ENCODE peak calls at places on chromosomes 7 and 10, in six cellular contexts. N, S, J, F, Z and K are unnamed samples.

GRCh38 chr7:50022451-50022850 is 70.6 kb downstream of the ZPBP start:
- DNase-seq in N (no peak), S (no peak), J (no peak), F (no peak), Z (no peak), K (no peak)

GRCh38 chr10:59648711-59649201 is 60.9 kb downstream of the SLC16A9 start:
- DNase-seq in N (no peak), S (no peak), J (peak), F (no peak), Z (no peak), K (no peak)

GRCh38 chr7:34396437-34397064 is 261.5 kb upstream of the NPSR1 start:
- DNase-seq in N (no peak), S (no peak), J (no peak), F (no peak), Z (no peak), K (no peak)

GRCh38 chr10:105837951-105838350 is 1196.9 kb downstream of the SORCS3 start:
- DNase-seq in N (no peak), S (peak), J (peak), F (peak), Z (peak), K (no peak)

GRCh38 chr10:79347894-79348639 is 798 bp downstream of the PPIF start:
- DNase-seq in N (peak), S (peak), J (peak), F (no peak), Z (peak), K (peak)

GRCh38 chr10:89214766-89215165 is 7.6 kb upstream of the CH25H start:
- DNase-seq in N (no peak), S (no peak), J (no peak), F (no peak), Z (no peak), K (no peak)

GRCh38 chr7:99473315-99473596 is 566 bp downstream of the ZNF789 start:
- DNase-seq in N (peak), S (peak), J (peak), F (peak), Z (peak), K (peak)

GRCh38 chr7:106618480-106618879 is 42.5 kb downstream of the CCDC71L start:
- DNase-seq in N (no peak), S (no peak), J (no peak), F (no peak), Z (no peak), K (no peak)

GRCh38 chr7:158411232-158411950 is 176.2 kb downstream of the PTPRN2 start:
- DNase-seq in N (no peak), S (no peak), J (no peak), F (no peak), Z (no peak), K (no peak)

GRCh38 chr7:135369405-135369804 is 135.8 kb downstream of the STRA8 start:
- DNase-seq in N (no peak), S (no peak), J (no peak), F (no peak), Z (no peak), K (no peak)

GRCh38 chr7:51017576-51018535 is 235.2 kb upstream of the GRB10 start:
- DNase-seq in N (no peak), S (no peak), J (no peak), F (no peak), Z (no peak), K (no peak)

GRCh38 chr7:13920053-13920697 is 69.3 kb downstream of the ETV1 start:
- DNase-seq in N (peak), S (peak), J (peak), F (no peak), Z (peak), K (no peak)
- H3K27ac ChIP-seq in N (peak), S (no peak), J (peak), F (no peak), Z (peak), K (no peak)

GRCh38 chr10:44880090-44880715 is 30.9 kb upstream of the TMEM72 start:
- DNase-seq in N (no peak), S (no peak), J (no peak), F (no peak), Z (no peak), K (no peak)
- TF ChIP-seq REST in N (no peak), S (no peak), J (no peak), F (no peak), Z (no peak), K (no peak)

GRCh38 chr10:102641880-102642552 is 2.3 kb upstream of the TRIM8 start:
- DNase-seq in N (peak), S (peak), J (peak), F (peak), Z (peak), K (peak)

GRCh38 chr10:102642553-102643345 is 1.5 kb upstream of the TRIM8 start:
- DNase-seq in N (peak), S (peak), J (peak), F (no peak), Z (peak), K (no peak)

GRCh38 chr10:102644646-102645387 is 538 bp downstream of the TRIM8 start:
- DNase-seq in N (peak), S (peak), J (peak), F (no peak), Z (peak), K (no peak)

GRCh38 chr10:102644066-102644645 is at the start of gene TRIM8:
- DNase-seq in N (no peak), S (peak), J (peak), F (no peak), Z (peak), K (no peak)

GRCh38 chr10:102643346-102644065 is 773 bp upstream of the TRIM8 start:
- DNase-seq in N (peak), S (peak), J (peak), F (no peak), Z (peak), K (no peak)
- TF ChIP-seq POLR2AphosphoS5 in N (peak), S (peak), J (peak), F (no peak), Z (peak), K (peak)

DNA sequence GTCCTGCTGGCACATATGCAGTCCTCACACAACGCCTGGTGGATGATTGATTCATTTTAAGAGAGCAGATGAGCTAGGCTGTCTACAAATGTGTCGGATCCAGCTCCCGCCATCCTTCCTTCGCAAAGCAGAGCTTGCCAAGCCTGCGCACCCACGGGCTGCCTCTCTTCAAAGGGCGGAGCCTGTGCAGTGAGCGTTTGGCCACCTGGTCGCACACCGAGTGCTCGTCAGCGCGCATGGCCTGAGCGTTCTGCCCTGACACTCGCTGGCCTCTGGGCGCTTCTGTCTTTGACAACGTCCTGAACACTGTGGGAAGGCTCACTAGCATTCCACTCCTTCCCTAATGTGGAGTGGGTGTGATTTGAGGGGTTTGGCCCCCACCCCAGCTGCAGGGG is 47.1 kb upstream of the TMEM72 start:
- DNase-seq in N (no peak), S (no peak), J (peak), F (no peak), Z (no peak), K (no peak)
- H3K27ac ChIP-seq in N (no peak), S (no peak), J (no peak), F (no peak), Z (no peak), K (no peak)

DNA sequence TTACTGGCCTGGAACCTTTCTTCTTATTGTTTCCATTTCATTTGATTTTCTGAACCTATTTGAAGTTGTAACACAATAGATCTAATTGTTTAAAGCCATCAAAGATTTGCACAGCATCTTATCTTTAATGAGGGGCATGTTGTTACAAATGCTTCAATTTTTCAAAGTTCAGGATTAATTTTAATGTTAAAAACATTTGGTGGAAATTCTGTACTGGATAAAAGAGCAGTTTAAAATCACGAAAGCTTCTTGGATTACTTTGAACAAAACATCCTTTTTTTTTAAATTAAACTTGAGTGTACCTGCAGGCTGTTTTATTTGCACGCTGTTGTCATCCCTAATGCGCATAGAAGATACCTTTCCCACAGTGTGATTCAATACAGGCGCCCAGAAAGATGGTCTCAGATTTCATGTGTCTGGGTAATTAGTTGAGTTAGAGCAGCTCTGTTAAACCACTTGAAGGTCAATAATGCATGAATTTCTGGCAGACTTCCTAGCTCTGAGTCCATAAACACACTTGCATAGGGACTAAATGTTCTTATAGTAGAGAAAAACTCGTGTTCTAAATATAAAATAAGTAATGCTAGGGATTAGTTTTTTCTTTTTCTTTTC is 29.3 kb upstream of the DDX50 start:
- DNase-seq in N (no peak), S (peak), J (peak), F (no peak), Z (peak), K (no peak)
- TF ChIP-seq REST in N (no peak), S (no peak), J (no peak), F (no peak), Z (no peak), K (no peak)

GRCh38 chr10:62813453-62813852 is 2.7 kb downstream of the EGR2 start:
- DNase-seq in N (no peak), S (no peak), J (no peak), F (no peak), Z (no peak), K (no peak)

GRCh38 chr10:62814901-62815372 is 1.2 kb downstream of the EGR2 start:
- DNase-seq in N (no peak), S (no peak), J (peak), F (no peak), Z (peak), K (no peak)

GRCh38 chr10:62811159-62811875 is 4.8 kb downstream of the EGR2 start:
- DNase-seq in N (no peak), S (no peak), J (no peak), F (peak), Z (no peak), K (no peak)

GRCh38 chr10:62813981-62814380 is 2.2 kb downstream of the EGR2 start:
- DNase-seq in N (no peak), S (no peak), J (no peak), F (no peak), Z (no peak), K (no peak)

GRCh38 chr10:62812672-62813439 is 3.3 kb downstream of the EGR2 start:
- DNase-seq in N (no peak), S (no peak), J (no peak), F (no peak), Z (no peak), K (no peak)
- TF ChIP-seq POLR2AphosphoS5 in N (no peak), S (no peak), J (no peak), F (peak), Z (no peak), K (no peak)

DNA sequence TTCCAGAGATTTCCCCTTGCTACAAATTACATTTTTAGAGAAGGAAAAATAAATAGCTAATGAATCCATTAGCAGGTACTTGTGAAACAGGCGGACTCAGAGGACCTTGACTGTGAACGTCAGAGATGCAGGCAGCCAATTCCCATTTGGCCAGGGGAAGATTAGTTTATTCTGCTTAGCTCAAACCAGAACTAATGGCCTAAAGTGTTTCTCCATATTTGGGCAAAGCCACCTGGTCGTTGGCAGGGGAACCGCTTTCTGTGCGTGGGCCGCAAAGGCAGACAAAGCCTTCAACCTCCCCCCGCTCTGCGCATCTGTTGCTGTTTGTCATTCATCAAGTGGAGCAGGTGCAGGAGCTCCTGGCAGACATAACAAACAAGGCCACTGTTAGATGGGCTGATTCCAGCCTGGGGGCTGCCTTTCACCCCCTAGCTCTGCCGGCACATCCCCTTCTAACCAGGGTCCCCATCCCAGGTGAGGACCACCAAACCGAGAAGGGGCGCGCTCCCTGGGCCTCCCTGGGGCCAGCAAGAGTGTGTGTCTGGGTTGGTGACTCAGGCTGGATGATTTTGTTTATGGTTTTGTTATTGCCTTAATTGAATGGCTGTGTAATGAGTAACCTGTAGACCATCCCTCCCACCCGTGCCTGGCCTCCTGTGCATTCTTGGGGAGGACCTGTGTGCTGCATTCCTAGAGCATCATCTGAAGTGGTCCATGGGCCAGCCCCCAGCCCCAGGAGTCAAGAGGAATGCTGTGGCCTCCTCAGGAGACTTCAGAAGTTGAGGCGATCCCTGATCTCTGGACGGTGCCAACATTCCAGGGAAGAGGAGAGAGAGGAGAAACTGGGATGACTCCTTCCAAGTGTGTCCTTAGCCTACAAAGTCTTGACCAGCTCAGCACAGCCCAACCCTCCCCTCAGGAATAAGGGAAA is 14.5 kb upstream of the CPA1 start:
- DNase-seq in N (no peak), S (no peak), J (peak), F (peak), Z (peak), K (no peak)
- H3K27ac ChIP-seq in N (no peak), S (no peak), J (no peak), F (peak), Z (no peak), K (no peak)

GRCh38 chr7:27237735-27238334 is 4.8 kb upstream of the EVX1 start:
- DNase-seq in N (no peak), S (no peak), J (no peak), F (no peak), Z (no peak), K (no peak)
- TF ChIP-seq REST in N (no peak), S (no peak), J (no peak), F (no peak), Z (no peak), K (no peak)

GRCh38 chr10:97718178-97718577 is 4.6 kb downstream of the MARVELD1 start:
- DNase-seq in N (no peak), S (no peak), J (no peak), F (no peak), Z (no peak), K (peak)

GRCh38 chr10:97719602-97720001 is 6.1 kb downstream of the MARVELD1 start:
- DNase-seq in N (no peak), S (no peak), J (peak), F (no peak), Z (no peak), K (no peak)

GRCh38 chr10:97715259-97715874 is 1.8 kb downstream of the MARVELD1 start:
- DNase-seq in N (no peak), S (no peak), J (peak), F (no peak), Z (no peak), K (no peak)

GRCh38 chr10:97717627-97718026 is 4.1 kb downstream of the MARVELD1 start:
- DNase-seq in N (no peak), S (no peak), J (no peak), F (no peak), Z (no peak), K (no peak)

DNA sequence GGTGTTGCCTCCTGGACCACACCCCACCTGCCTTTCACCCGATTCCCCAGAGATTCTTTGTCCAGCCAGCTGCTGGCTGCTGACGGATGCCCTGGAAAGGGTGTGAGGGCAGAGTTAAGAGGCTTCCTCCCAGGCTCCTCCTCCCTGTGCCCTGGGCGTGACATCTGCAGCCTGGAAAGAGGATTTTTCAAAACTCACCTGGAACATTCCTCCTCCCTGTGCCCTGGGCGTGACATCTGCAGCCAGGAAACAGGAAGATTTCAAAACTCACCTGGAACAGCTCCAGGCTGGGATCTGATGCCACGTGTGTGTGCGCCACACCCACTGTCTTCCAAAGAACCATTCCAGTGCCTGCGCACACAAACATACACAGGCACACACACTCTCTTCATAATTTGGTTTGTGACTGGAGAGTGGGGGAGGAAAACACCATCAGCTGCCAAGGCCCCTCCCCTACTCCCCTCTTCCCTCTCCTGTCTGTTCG is 5.2 kb downstream of the MARVELD1 start:
- DNase-seq in N (peak), S (peak), J (peak), F (no peak), Z (peak), K (no peak)
- TF ChIP-seq POLR2AphosphoS5 in N (peak), S (no peak), J (no peak), F (no peak), Z (no peak), K (no peak)

DNA sequence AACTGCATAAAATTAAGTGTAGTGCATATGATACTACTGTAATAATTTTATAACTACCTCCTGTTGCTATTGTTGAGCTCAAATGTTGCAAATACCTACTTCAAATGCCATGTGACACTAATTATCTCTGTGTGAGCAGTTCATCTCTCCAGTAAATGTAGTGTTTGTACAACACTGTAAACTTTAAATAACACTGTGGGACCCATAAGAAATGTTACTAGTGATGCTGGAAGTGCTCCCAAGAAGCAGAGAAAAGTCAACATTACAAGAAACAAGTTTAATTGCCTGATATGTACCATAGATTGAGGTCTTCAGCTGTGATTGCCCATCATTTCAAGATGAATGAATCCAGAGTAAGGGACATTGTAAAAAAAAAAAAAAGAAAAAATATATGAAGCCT is 39.9 kb downstream of the RALA start:
- DNase-seq in N (no peak), S (no peak), J (no peak), F (no peak), Z (no peak), K (no peak)
- H3K27ac ChIP-seq in N (no peak), S (no peak), J (no peak), F (no peak), Z (no peak), K (no peak)